ENCODE peak calls at places on chromosomes 1 and 21, in nine cellular contexts. One of them, this sample, is unnamed. For H3K4me1, the result is how much of the 10 kb centered on the place peaks cover.

GRCh38 chr21:43267391-43268085 is 98.7 kb downstream of the CRYAA start:
- DNase-seq in Peyer's patch: no peak
- DNase-seq in SK-N-SH: no peak
- DNase-seq in OCI-LY7: no peak
- DNase-seq in heart left ventricle: peak
- DNase-seq in IMR-90: no peak
- DNase-seq in left ventricle myocardium inferior: peak
- DNase-seq in CD4-positive, alpha-beta memory T cell: no peak
- DNase-seq in cardiac muscle cell: no peak
- DNase-seq in this sample: no peak

GRCh38 chr1:203839081-203839480 is 22.3 kb upstream of the SNRPE start:
- DNase-seq in Peyer's patch: no peak
- DNase-seq in SK-N-SH: no peak
- DNase-seq in OCI-LY7: no peak
- DNase-seq in heart left ventricle: no peak
- DNase-seq in IMR-90: peak
- DNase-seq in left ventricle myocardium inferior: no peak
- DNase-seq in CD4-positive, alpha-beta memory T cell: no peak
- DNase-seq in cardiac muscle cell: no peak
- DNase-seq in this sample: no peak

GRCh38 chr1:65063025-65063424 is 85.0 kb upstream of the AK4 start:
- DNase-seq in Peyer's patch: no peak
- DNase-seq in SK-N-SH: no peak
- DNase-seq in OCI-LY7: peak
- DNase-seq in heart left ventricle: no peak
- DNase-seq in IMR-90: no peak
- DNase-seq in left ventricle myocardium inferior: no peak
- DNase-seq in CD4-positive, alpha-beta memory T cell: no peak
- DNase-seq in cardiac muscle cell: no peak
- DNase-seq in this sample: no peak

GRCh38 chr1:158675563-158675962 is 11.0 kb downstream of the SPTA1 start:
- DNase-seq in Peyer's patch: no peak
- DNase-seq in SK-N-SH: no peak
- DNase-seq in OCI-LY7: no peak
- DNase-seq in heart left ventricle: no peak
- DNase-seq in IMR-90: no peak
- DNase-seq in left ventricle myocardium inferior: no peak
- DNase-seq in CD4-positive, alpha-beta memory T cell: no peak
- DNase-seq in cardiac muscle cell: no peak
- DNase-seq in this sample: no peak

GRCh38 chr1:210558302-210558701 is 229.6 kb downstream of the HHAT start:
- DNase-seq in Peyer's patch: no peak
- DNase-seq in SK-N-SH: peak
- DNase-seq in OCI-LY7: no peak
- DNase-seq in heart left ventricle: peak
- DNase-seq in IMR-90: peak
- DNase-seq in left ventricle myocardium inferior: peak
- DNase-seq in CD4-positive, alpha-beta memory T cell: no peak
- DNase-seq in cardiac muscle cell: peak
- DNase-seq in this sample: no peak

GRCh38 chr1:94532077-94532476 is 9.5 kb downstream of the F3 start:
- DNase-seq in Peyer's patch: no peak
- DNase-seq in SK-N-SH: no peak
- DNase-seq in OCI-LY7: no peak
- DNase-seq in heart left ventricle: no peak
- DNase-seq in IMR-90: no peak
- DNase-seq in left ventricle myocardium inferior: no peak
- DNase-seq in CD4-positive, alpha-beta memory T cell: no peak
- DNase-seq in cardiac muscle cell: no peak
- DNase-seq in this sample: no peak

GRCh38 chr1:240031414-240031813 is 60.3 kb upstream of the FMN2 start:
- DNase-seq in Peyer's patch: no peak
- DNase-seq in SK-N-SH: no peak
- DNase-seq in OCI-LY7: no peak
- DNase-seq in heart left ventricle: no peak
- DNase-seq in IMR-90: peak
- DNase-seq in left ventricle myocardium inferior: no peak
- DNase-seq in CD4-positive, alpha-beta memory T cell: no peak
- DNase-seq in cardiac muscle cell: no peak
- DNase-seq in this sample: no peak

GRCh38 chr1:147545133-147545532 is 3.8 kb downstream of the BCL9 start:
- DNase-seq in Peyer's patch: peak
- DNase-seq in SK-N-SH: no peak
- DNase-seq in OCI-LY7: peak
- DNase-seq in heart left ventricle: no peak
- DNase-seq in IMR-90: peak
- DNase-seq in left ventricle myocardium inferior: no peak
- DNase-seq in CD4-positive, alpha-beta memory T cell: peak
- DNase-seq in cardiac muscle cell: no peak
- DNase-seq in this sample: no peak

GRCh38 chr1:68229927-68230812 is 2.2 kb downstream of the WLS start:
- DNase-seq in Peyer's patch: no peak
- DNase-seq in SK-N-SH: no peak
- DNase-seq in OCI-LY7: no peak
- DNase-seq in heart left ventricle: no peak
- DNase-seq in IMR-90: peak
- DNase-seq in left ventricle myocardium inferior: no peak
- DNase-seq in CD4-positive, alpha-beta memory T cell: no peak
- DNase-seq in cardiac muscle cell: peak
- DNase-seq in this sample: no peak

GRCh38 chr1:150609726-150610125 is 19.7 kb downstream of the ENSA start:
- DNase-seq in Peyer's patch: no peak
- DNase-seq in SK-N-SH: no peak
- DNase-seq in OCI-LY7: no peak
- DNase-seq in heart left ventricle: no peak
- DNase-seq in IMR-90: peak
- DNase-seq in left ventricle myocardium inferior: no peak
- DNase-seq in CD4-positive, alpha-beta memory T cell: no peak
- DNase-seq in cardiac muscle cell: no peak
- DNase-seq in this sample: no peak

GRCh38 chr1:207418336-207418735 is 35.8 kb upstream of the CR2 start:
- DNase-seq in Peyer's patch: no peak
- DNase-seq in SK-N-SH: no peak
- DNase-seq in OCI-LY7: no peak
- DNase-seq in heart left ventricle: no peak
- DNase-seq in IMR-90: no peak
- DNase-seq in left ventricle myocardium inferior: no peak
- DNase-seq in CD4-positive, alpha-beta memory T cell: no peak
- DNase-seq in cardiac muscle cell: no peak
- DNase-seq in this sample: no peak

GRCh38 chr1:201761871-201762270 is 67.1 kb upstream of the IPO9 start:
- DNase-seq in Peyer's patch: no peak
- DNase-seq in SK-N-SH: no peak
- DNase-seq in OCI-LY7: no peak
- DNase-seq in heart left ventricle: no peak
- DNase-seq in IMR-90: no peak
- DNase-seq in left ventricle myocardium inferior: no peak
- DNase-seq in CD4-positive, alpha-beta memory T cell: no peak
- DNase-seq in cardiac muscle cell: no peak
- DNase-seq in this sample: no peak

GRCh38 chr1:201761178-201761577 is 67.8 kb upstream of the IPO9 start:
- DNase-seq in Peyer's patch: no peak
- DNase-seq in SK-N-SH: no peak
- DNase-seq in OCI-LY7: no peak
- DNase-seq in heart left ventricle: no peak
- DNase-seq in IMR-90: no peak
- DNase-seq in left ventricle myocardium inferior: no peak
- DNase-seq in CD4-positive, alpha-beta memory T cell: no peak
- DNase-seq in cardiac muscle cell: no peak
- DNase-seq in this sample: no peak

GRCh38 chr1:201766117-201766863 is 62.7 kb upstream of the IPO9 start:
- DNase-seq in Peyer's patch: no peak
- DNase-seq in SK-N-SH: no peak
- DNase-seq in OCI-LY7: no peak
- DNase-seq in heart left ventricle: no peak
- DNase-seq in IMR-90: peak
- DNase-seq in left ventricle myocardium inferior: peak
- DNase-seq in CD4-positive, alpha-beta memory T cell: no peak
- DNase-seq in cardiac muscle cell: no peak
- DNase-seq in this sample: no peak

GRCh38 chr1:201764166-201764565 is 64.8 kb upstream of the IPO9 start:
- DNase-seq in Peyer's patch: no peak
- DNase-seq in SK-N-SH: no peak
- DNase-seq in OCI-LY7: no peak
- DNase-seq in heart left ventricle: no peak
- DNase-seq in IMR-90: no peak
- DNase-seq in left ventricle myocardium inferior: no peak
- DNase-seq in CD4-positive, alpha-beta memory T cell: no peak
- DNase-seq in cardiac muscle cell: no peak
- DNase-seq in this sample: no peak

GRCh38 chr1:201763439-201764140 is 65.4 kb upstream of the IPO9 start:
- DNase-seq in Peyer's patch: no peak
- DNase-seq in SK-N-SH: no peak
- DNase-seq in OCI-LY7: no peak
- DNase-seq in heart left ventricle: no peak
- DNase-seq in IMR-90: peak
- DNase-seq in left ventricle myocardium inferior: no peak
- DNase-seq in CD4-positive, alpha-beta memory T cell: no peak
- DNase-seq in cardiac muscle cell: no peak
- DNase-seq in this sample: no peak
- H3K4me1 ChIP-seq in Peyer's patch: under half
- H3K4me1 ChIP-seq in SK-N-SH: half or more
- H3K4me1 ChIP-seq in OCI-LY7: under half
- H3K4me1 ChIP-seq in heart left ventricle: half or more
- H3K4me1 ChIP-seq in IMR-90: under half
- H3K4me1 ChIP-seq in left ventricle myocardium inferior: half or more
- H3K4me1 ChIP-seq in CD4-positive, alpha-beta memory T cell: under half
- H3K4me1 ChIP-seq in cardiac muscle cell: half or more
- H3K4me1 ChIP-seq in this sample: under half

GRCh38 chr1:9440261-9440660 is 99.0 kb upstream of the SLC25A33 start:
- DNase-seq in Peyer's patch: no peak
- DNase-seq in SK-N-SH: no peak
- DNase-seq in OCI-LY7: no peak
- DNase-seq in heart left ventricle: no peak
- DNase-seq in IMR-90: no peak
- DNase-seq in left ventricle myocardium inferior: no peak
- DNase-seq in CD4-positive, alpha-beta memory T cell: no peak
- DNase-seq in cardiac muscle cell: no peak
- DNase-seq in this sample: no peak
- H3K4me1 ChIP-seq in Peyer's patch: under half
- H3K4me1 ChIP-seq in SK-N-SH: under half
- H3K4me1 ChIP-seq in OCI-LY7: under half
- H3K4me1 ChIP-seq in heart left ventricle: half or more
- H3K4me1 ChIP-seq in IMR-90: under half
- H3K4me1 ChIP-seq in left ventricle myocardium inferior: half or more
- H3K4me1 ChIP-seq in CD4-positive, alpha-beta memory T cell: under half
- H3K4me1 ChIP-seq in cardiac muscle cell: under half
- H3K4me1 ChIP-seq in this sample: under half

GRCh38 chr21:37367301-37367757 is 756 bp downstream of the DYRK1A start:
- DNase-seq in Peyer's patch: no peak
- DNase-seq in SK-N-SH: peak
- DNase-seq in OCI-LY7: peak
- DNase-seq in heart left ventricle: peak
- DNase-seq in IMR-90: no peak
- DNase-seq in left ventricle myocardium inferior: no peak
- DNase-seq in CD4-positive, alpha-beta memory T cell: peak
- DNase-seq in cardiac muscle cell: no peak
- DNase-seq in this sample: no peak

GRCh38 chr21:37370152-37371040 is 3.8 kb downstream of the DYRK1A start:
- DNase-seq in Peyer's patch: no peak
- DNase-seq in SK-N-SH: no peak
- DNase-seq in OCI-LY7: peak
- DNase-seq in heart left ventricle: no peak
- DNase-seq in IMR-90: peak
- DNase-seq in left ventricle myocardium inferior: no peak
- DNase-seq in CD4-positive, alpha-beta memory T cell: no peak
- DNase-seq in cardiac muscle cell: no peak
- DNase-seq in this sample: peak

GRCh38 chr21:37369307-37369854 is 2.8 kb downstream of the DYRK1A start:
- DNase-seq in Peyer's patch: no peak
- DNase-seq in SK-N-SH: no peak
- DNase-seq in OCI-LY7: peak
- DNase-seq in heart left ventricle: no peak
- DNase-seq in IMR-90: no peak
- DNase-seq in left ventricle myocardium inferior: no peak
- DNase-seq in CD4-positive, alpha-beta memory T cell: no peak
- DNase-seq in cardiac muscle cell: no peak
- DNase-seq in this sample: no peak

GRCh38 chr21:37367758-37368535 is 1.4 kb downstream of the DYRK1A start:
- DNase-seq in Peyer's patch: peak
- DNase-seq in SK-N-SH: peak
- DNase-seq in OCI-LY7: peak
- DNase-seq in heart left ventricle: peak
- DNase-seq in IMR-90: peak
- DNase-seq in left ventricle myocardium inferior: peak
- DNase-seq in CD4-positive, alpha-beta memory T cell: peak
- DNase-seq in cardiac muscle cell: peak
- DNase-seq in this sample: peak

DNA sequence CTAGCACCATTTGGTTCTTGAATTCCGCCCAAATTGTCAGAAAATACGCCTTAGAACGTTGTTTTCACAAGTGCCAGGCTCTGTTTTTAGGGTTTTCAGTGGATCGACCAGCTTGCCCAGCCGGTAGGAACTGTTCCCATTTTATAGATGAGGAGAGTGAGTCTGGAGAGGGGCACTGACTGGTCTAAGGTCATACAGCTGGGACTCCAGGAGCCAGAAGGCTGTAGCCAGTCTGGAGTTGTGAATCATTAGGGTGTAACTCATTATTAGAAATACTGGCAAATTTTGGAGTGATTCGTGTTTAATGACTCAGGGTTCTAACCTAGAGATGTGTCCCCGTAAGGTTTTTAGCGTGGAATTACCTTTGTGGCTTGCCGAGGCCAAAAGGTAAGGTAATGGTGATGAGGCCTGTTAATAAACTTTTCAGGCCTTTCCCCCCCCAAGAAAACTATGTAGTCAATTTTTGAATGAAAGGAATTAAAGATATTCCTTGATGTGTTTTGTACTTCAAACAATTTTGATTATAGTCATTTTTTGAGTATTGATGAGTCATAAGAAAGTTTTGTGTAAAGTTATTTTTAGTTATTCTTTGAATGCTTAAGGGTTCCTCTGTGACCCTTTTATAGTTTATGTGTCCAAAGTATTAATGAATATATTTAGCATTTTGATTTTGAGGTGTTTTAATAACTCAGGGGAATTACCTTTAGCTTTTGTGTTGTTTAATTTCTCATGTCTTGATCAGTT is 2.1 kb downstream of the DYRK1A start:
- DNase-seq in Peyer's patch: no peak
- DNase-seq in SK-N-SH: no peak
- DNase-seq in OCI-LY7: no peak
- DNase-seq in heart left ventricle: no peak
- DNase-seq in IMR-90: peak
- DNase-seq in left ventricle myocardium inferior: no peak
- DNase-seq in CD4-positive, alpha-beta memory T cell: no peak
- DNase-seq in cardiac muscle cell: no peak
- DNase-seq in this sample: no peak
- H3K4me1 ChIP-seq in Peyer's patch: under half
- H3K4me1 ChIP-seq in SK-N-SH: under half
- H3K4me1 ChIP-seq in OCI-LY7: half or more
- H3K4me1 ChIP-seq in heart left ventricle: half or more
- H3K4me1 ChIP-seq in IMR-90: under half
- H3K4me1 ChIP-seq in left ventricle myocardium inferior: half or more
- H3K4me1 ChIP-seq in CD4-positive, alpha-beta memory T cell: half or more
- H3K4me1 ChIP-seq in cardiac muscle cell: under half
- H3K4me1 ChIP-seq in this sample: under half

DNA sequence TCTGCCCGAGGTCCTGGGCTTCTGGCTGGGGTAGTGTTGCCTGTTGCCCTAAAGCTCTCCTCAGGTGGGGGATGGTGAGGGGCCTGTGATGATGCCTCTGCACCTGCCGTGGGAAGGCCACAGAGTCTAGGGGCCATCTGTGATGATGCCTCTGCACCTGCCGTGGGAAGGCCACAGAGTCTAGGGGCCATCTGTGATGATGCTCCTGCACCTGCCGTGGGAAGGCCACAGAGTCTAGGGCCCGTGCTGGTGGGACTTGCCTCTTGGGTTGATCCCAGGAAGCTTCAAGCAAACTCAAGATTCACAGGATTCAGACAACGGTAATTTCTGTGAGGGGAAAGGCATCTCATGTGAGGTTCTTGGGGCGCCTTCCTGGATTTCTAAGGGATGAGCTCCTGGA is 17.3 kb downstream of the SPSB1 start:
- DNase-seq in Peyer's patch: no peak
- DNase-seq in SK-N-SH: no peak
- DNase-seq in OCI-LY7: no peak
- DNase-seq in heart left ventricle: peak
- DNase-seq in IMR-90: no peak
- DNase-seq in left ventricle myocardium inferior: no peak
- DNase-seq in CD4-positive, alpha-beta memory T cell: no peak
- DNase-seq in cardiac muscle cell: no peak
- DNase-seq in this sample: no peak
- H3K4me1 ChIP-seq in Peyer's patch: under half
- H3K4me1 ChIP-seq in SK-N-SH: under half
- H3K4me1 ChIP-seq in OCI-LY7: under half
- H3K4me1 ChIP-seq in heart left ventricle: under half
- H3K4me1 ChIP-seq in IMR-90: under half
- H3K4me1 ChIP-seq in left ventricle myocardium inferior: under half
- H3K4me1 ChIP-seq in CD4-positive, alpha-beta memory T cell: under half
- H3K4me1 ChIP-seq in cardiac muscle cell: under half
- H3K4me1 ChIP-seq in this sample: under half

This sample was measured in HAP-1.